ENCODE peak calls at places on chromosomes 11 and 22, in nine cellular contexts. V is left lung; R is HL-60; U is esophagus muscularis mucosa; Z is pancreas; P is trophoblast cell; K is PC-9; D is CD4-positive, alpha-beta memory T cell; H is thyroid gland. F is an unnamed sample.
A peak's percentile ranks its signal among the peaks of the same experiment; 100 is the strongest.

GRCh38 chr11:77039491-77040400 is 5.5 kb downstream of the B3GNT6 start:
- DNase-seq in V (peak; percentile 77), R (no peak), U (no peak), Z (peak; percentile 78), P (peak; percentile 20), K (no peak), D (no peak), H (peak; percentile 11), F (peak; percentile 70)

GRCh38 chr11:62179995-62180394 is 10.0 kb upstream of the SCGB1D1 start:
- DNase-seq in V (no peak), R (no peak), U (no peak), Z (no peak), P (no peak), K (no peak), D (no peak), H (no peak), F (no peak)

GRCh38 chr11:69380921-69381581 is 87.1 kb downstream of the MYEOV start:
- DNase-seq in V (peak; percentile 70), R (no peak), U (no peak), Z (peak; percentile 43), P (no peak), K (peak; percentile 52), D (no peak), H (no peak), F (peak; percentile 58)

GRCh38 chr11:70445605-70446004 is 47.3 kb downstream of the CTTN start:
- DNase-seq in V (peak; percentile 73), R (no peak), U (no peak), Z (no peak), P (no peak), K (no peak), D (no peak), H (no peak), F (peak; percentile 47)

GRCh38 chr11:105177658-105178057 is 38.1 kb upstream of the CARD18 start:
- DNase-seq in V (no peak), R (no peak), U (no peak), Z (no peak), P (peak; percentile 25), K (no peak), D (no peak), H (no peak), F (no peak)

GRCh38 chr11:50071584-50072225 is 39.0 kb downstream of the OR4C45 start:
- DNase-seq in V (no peak), R (no peak), U (peak; percentile 72), Z (peak; percentile 38), P (no peak), K (no peak), D (no peak), H (no peak), F (no peak)

GRCh38 chr11:64560139-64560771 is 30.8 kb upstream of the SLC22A12 start:
- DNase-seq in V (no peak), R (no peak), U (no peak), Z (peak; percentile 51), P (no peak), K (no peak), D (no peak), H (no peak), F (peak; percentile 45)

GRCh38 chr11:16337421-16338213 is 18.7 kb downstream of the SOX6 start:
- DNase-seq in V (no peak), R (no peak), U (no peak), Z (no peak), P (no peak), K (no peak), D (no peak), H (no peak), F (no peak)

GRCh38 chr11:117823941-117824420 is 563 bp downstream of the FXYD2 start:
- DNase-seq in V (no peak), R (no peak), U (no peak), Z (no peak), P (no peak), K (no peak), D (no peak), H (peak; percentile 34), F (peak; percentile 69)

GRCh38 chr11:27972432-27973170 is 135.4 kb downstream of the KIF18A start:
- DNase-seq in V (no peak), R (no peak), U (no peak), Z (no peak), P (no peak), K (no peak), D (no peak), H (no peak), F (no peak)

GRCh38 chr11:47961383-47961782 is 19.0 kb upstream of the PTPRJ start:
- DNase-seq in V (no peak), R (no peak), U (no peak), Z (no peak), P (no peak), K (no peak), D (no peak), H (no peak), F (no peak)

GRCh38 chr11:73284106-73284505 is 12.0 kb downstream of the P2RY6 start:
- DNase-seq in V (no peak), R (no peak), U (no peak), Z (no peak), P (no peak), K (no peak), D (no peak), H (no peak), F (peak; percentile 48)

GRCh38 chr22:25347752-25348102 is 128.3 kb downstream of the CRYBB2 start:
- DNase-seq in V (no peak), R (no peak), U (no peak), Z (no peak), P (no peak), K (no peak), D (no peak), H (no peak), F (no peak)

GRCh38 chr11:110431212-110432073 is 1.7 kb downstream of the FDX1 start:
- DNase-seq in V (no peak), R (no peak), U (no peak), Z (no peak), P (no peak), K (peak; percentile 83), D (no peak), H (no peak), F (no peak)

GRCh38 chr22:35633520-35633919 is 14.7 kb upstream of the APOL6 start:
- DNase-seq in V (no peak), R (no peak), U (no peak), Z (no peak), P (no peak), K (no peak), D (no peak), H (no peak), F (no peak)

GRCh38 chr11:6531267-6531752 is 34.2 kb downstream of the DNHD1 start:
- DNase-seq in V (no peak), R (peak; percentile 7), U (no peak), Z (no peak), P (peak; percentile 24), K (no peak), D (peak; percentile 47), H (peak; percentile 15), F (no peak)

GRCh38 chr11:115221461-115222069 is 282.6 kb downstream of the CADM1 start:
- DNase-seq in V (no peak), R (no peak), U (no peak), Z (no peak), P (no peak), K (no peak), D (no peak), H (no peak), F (no peak)
- H3K27ac ChIP-seq in V (no peak overlapping the region), R (no peak overlapping the region), U (no peak overlapping the region), Z (no peak overlapping the region), P (no peak overlapping the region), K (no peak overlapping the region), D (no peak overlapping the region), H (no peak overlapping the region), F (no peak overlapping the region)

DNA sequence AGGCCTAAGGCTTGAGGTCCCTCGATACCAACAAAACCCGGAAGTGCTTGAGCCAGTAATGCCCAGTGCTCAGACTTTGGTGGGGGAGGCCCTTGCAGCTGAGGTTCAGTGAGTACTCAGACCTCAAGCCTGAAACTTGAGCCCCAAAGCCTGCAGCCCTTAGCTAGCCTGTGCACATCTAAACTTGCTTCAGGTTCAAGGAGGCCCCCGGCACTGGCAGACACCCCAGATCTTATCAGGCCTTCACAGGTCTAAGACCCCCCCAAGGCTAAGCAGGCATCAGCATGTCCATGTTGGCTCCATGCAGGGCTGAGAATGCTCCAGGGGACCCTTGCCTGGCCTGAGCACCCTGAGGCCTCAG is 993 bp upstream of the CASTOR1 start:
- DNase-seq in V (peak; percentile 60), R (no peak), U (no peak), Z (peak; percentile 74), P (no peak), K (peak; percentile 52), D (no peak), H (no peak), F (no peak)
- H3K4me3 ChIP-seq in V (no peak overlapping the region), R (no peak overlapping the region), U (peak overlapping the region; percentile 98), Z (no peak overlapping the region), P (no peak overlapping the region), K (no peak overlapping the region), D (peak overlapping the region; percentile 47), H (no peak overlapping the region), F (peak overlapping the region; percentile 97)

GRCh38 chr11:71931245-71931602 is 2.4 kb downstream of the RNF121 start:
- DNase-seq in V (no peak), R (no peak), U (no peak), Z (no peak), P (no peak), K (no peak), D (no peak), H (no peak), F (no peak)

GRCh38 chr11:71927813-71928738 is at the start of gene XNDC1N:
- DNase-seq in V (no peak), R (peak; percentile 85), U (peak; percentile 93), Z (peak; percentile 66), P (no peak), K (peak; percentile 84), D (peak; percentile 1), H (no peak), F (peak; percentile 72)

GRCh38 chr11:71930556-71931244 is 1.9 kb downstream of the RNF121 start:
- DNase-seq in V (no peak), R (no peak), U (no peak), Z (no peak), P (no peak), K (peak; percentile 37), D (no peak), H (no peak), F (no peak)

GRCh38 chr11:71928739-71929443 is at the start of gene RNF121:
- DNase-seq in V (peak; percentile 98), R (peak; percentile 92), U (peak; percentile 99), Z (peak; percentile 98), P (peak; percentile 96), K (peak; percentile 93), D (peak; percentile 96), H (peak; percentile 99), F (peak; percentile 99)

DNA sequence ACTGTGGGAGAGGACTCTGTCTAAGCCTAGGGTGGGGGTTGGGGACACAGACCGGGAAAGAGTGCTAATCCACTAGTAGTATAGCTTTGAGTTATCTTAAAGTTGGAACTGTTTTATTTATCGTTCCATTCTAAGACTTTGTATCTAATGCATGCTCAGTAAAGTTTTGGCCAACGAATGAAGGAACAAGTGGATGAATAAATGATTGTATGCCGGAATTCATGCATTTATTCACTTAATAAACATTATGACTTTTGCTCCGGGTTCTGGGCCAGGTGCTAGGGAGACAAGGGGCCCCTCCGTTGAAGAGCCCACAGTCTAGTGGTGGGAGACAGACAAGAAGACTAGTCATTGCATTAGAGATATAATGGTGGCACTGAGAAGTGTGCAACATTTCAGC is 645 bp downstream of the RNF121 start:
- DNase-seq in V (no peak), R (no peak), U (no peak), Z (no peak), P (no peak), K (no peak), D (no peak), H (no peak), F (no peak)
- H3K27ac ChIP-seq in V (no peak overlapping the region), R (peak overlapping the region; percentile 99), U (peak overlapping the region; percentile 87), Z (no peak overlapping the region), P (no peak overlapping the region), K (no peak overlapping the region), D (peak overlapping the region; percentile 84), H (no peak overlapping the region), F (no peak overlapping the region)

GRCh38 chr22:20243176-20243544 is 25.0 kb downstream of the RTN4R start:
- DNase-seq in V (no peak), R (no peak), U (no peak), Z (no peak), P (no peak), K (no peak), D (no peak), H (no peak), F (no peak)
- H3K4me3 ChIP-seq in V (no peak overlapping the region), R (peak overlapping the region; percentile 17), U (peak overlapping the region; percentile 33), Z (no peak overlapping the region), P (no peak overlapping the region), K (no peak overlapping the region), D (peak overlapping the region; percentile 24), H (no peak overlapping the region), F (peak overlapping the region; percentile 28)

F was measured in upper lobe of right lung.